ENCODE peak calls at places on chromosome 2, in seven cellular contexts. One of them, this sample, is unnamed.

GRCh38 chr2:223815186-223815883 is 22.0 kb downstream of the AP1S3 start:
- DNase-seq in psoas muscle: no peak
- DNase-seq in hepatocyte: peak; percentile 28
- DNase-seq in lower lobe of right lung: no peak
- DNase-seq in right lobe of liver: no peak
- DNase-seq in stomach: no peak
- DNase-seq in GM23248: peak; percentile 95
- DNase-seq in this sample: no peak

GRCh38 chr2:203688798-203689197 is 17.6 kb upstream of the CD28 start:
- DNase-seq in psoas muscle: peak; percentile 67
- DNase-seq in hepatocyte: peak; percentile 25
- DNase-seq in lower lobe of right lung: peak; percentile 47
- DNase-seq in right lobe of liver: no peak
- DNase-seq in stomach: no peak
- DNase-seq in GM23248: peak; percentile 92
- DNase-seq in this sample: no peak

GRCh38 chr2:88924533-88924932 is 233.1 kb downstream of the RPIA start:
- DNase-seq in psoas muscle: no peak
- DNase-seq in hepatocyte: no peak
- DNase-seq in lower lobe of right lung: no peak
- DNase-seq in right lobe of liver: no peak
- DNase-seq in stomach: no peak
- DNase-seq in GM23248: no peak
- DNase-seq in this sample: no peak

GRCh38 chr2:27150639-27151230 is 1.9 kb downstream of the TCF23 start:
- DNase-seq in psoas muscle: no peak
- DNase-seq in hepatocyte: no peak
- DNase-seq in lower lobe of right lung: no peak
- DNase-seq in right lobe of liver: no peak
- DNase-seq in stomach: no peak
- DNase-seq in GM23248: no peak
- DNase-seq in this sample: no peak

GRCh38 chr2:44834656-44835055 is 106.8 kb upstream of the SIX3 start:
- DNase-seq in psoas muscle: no peak
- DNase-seq in hepatocyte: no peak
- DNase-seq in lower lobe of right lung: no peak
- DNase-seq in right lobe of liver: no peak
- DNase-seq in stomach: no peak
- DNase-seq in GM23248: no peak
- DNase-seq in this sample: no peak

GRCh38 chr2:150520887-150521664 is 33.6 kb upstream of the RND3 start:
- DNase-seq in psoas muscle: no peak
- DNase-seq in hepatocyte: no peak
- DNase-seq in lower lobe of right lung: no peak
- DNase-seq in right lobe of liver: no peak
- DNase-seq in stomach: no peak
- DNase-seq in GM23248: peak; percentile 72
- DNase-seq in this sample: no peak

GRCh38 chr2:196286821-196287220 is 115.4 kb upstream of the STK17B start:
- DNase-seq in psoas muscle: no peak
- DNase-seq in hepatocyte: no peak
- DNase-seq in lower lobe of right lung: no peak
- DNase-seq in right lobe of liver: no peak
- DNase-seq in stomach: no peak
- DNase-seq in GM23248: no peak
- DNase-seq in this sample: no peak

GRCh38 chr2:56713161-56713676 is 529.4 kb downstream of the CCDC85A start:
- DNase-seq in psoas muscle: no peak
- DNase-seq in hepatocyte: no peak
- DNase-seq in lower lobe of right lung: no peak
- DNase-seq in right lobe of liver: no peak
- DNase-seq in stomach: no peak
- DNase-seq in GM23248: peak; percentile 79
- DNase-seq in this sample: no peak

GRCh38 chr2:65198737-65199136 is 28.9 kb upstream of the ACTR2 start:
- DNase-seq in psoas muscle: peak; percentile 56
- DNase-seq in hepatocyte: no peak
- DNase-seq in lower lobe of right lung: no peak
- DNase-seq in right lobe of liver: no peak
- DNase-seq in stomach: no peak
- DNase-seq in GM23248: peak; percentile 28
- DNase-seq in this sample: no peak

GRCh38 chr2:78676921-78677696 is 348.4 kb upstream of the REG3G start:
- DNase-seq in psoas muscle: no peak
- DNase-seq in hepatocyte: no peak
- DNase-seq in lower lobe of right lung: no peak
- DNase-seq in right lobe of liver: no peak
- DNase-seq in stomach: no peak
- DNase-seq in GM23248: no peak
- DNase-seq in this sample: no peak

GRCh38 chr2:14285812-14286211 is 346.7 kb upstream of the LRATD1 start:
- DNase-seq in psoas muscle: no peak
- DNase-seq in hepatocyte: no peak
- DNase-seq in lower lobe of right lung: no peak
- DNase-seq in right lobe of liver: no peak
- DNase-seq in stomach: no peak
- DNase-seq in GM23248: no peak
- DNase-seq in this sample: no peak

GRCh38 chr2:579351-579886 is 97.8 kb downstream of the TMEM18 start:
- DNase-seq in psoas muscle: no peak
- DNase-seq in hepatocyte: no peak
- DNase-seq in lower lobe of right lung: no peak
- DNase-seq in right lobe of liver: no peak
- DNase-seq in stomach: no peak
- DNase-seq in GM23248: no peak
- DNase-seq in this sample: no peak

GRCh38 chr2:172677363-172677762 is 58.3 kb upstream of the RAPGEF4 start:
- DNase-seq in psoas muscle: no peak
- DNase-seq in hepatocyte: no peak
- DNase-seq in lower lobe of right lung: no peak
- DNase-seq in right lobe of liver: no peak
- DNase-seq in stomach: no peak
- DNase-seq in GM23248: no peak
- DNase-seq in this sample: no peak

GRCh38 chr2:176125215-176126054 is 2.9 kb downstream of the HOXD9 start:
- DNase-seq in psoas muscle: no peak
- DNase-seq in hepatocyte: no peak
- DNase-seq in lower lobe of right lung: no peak
- DNase-seq in right lobe of liver: no peak
- DNase-seq in stomach: no peak
- DNase-seq in GM23248: no peak
- DNase-seq in this sample: no peak

GRCh38 chr2:98486374-98486981 is 41.8 kb downstream of the INPP4A start:
- DNase-seq in psoas muscle: no peak
- DNase-seq in hepatocyte: no peak
- DNase-seq in lower lobe of right lung: no peak
- DNase-seq in right lobe of liver: no peak
- DNase-seq in stomach: no peak
- DNase-seq in GM23248: peak; percentile 11
- DNase-seq in this sample: no peak

GRCh38 chr2:127683766-127684165 is 8.4 kb upstream of the LIMS2 start:
- DNase-seq in psoas muscle: no peak
- DNase-seq in hepatocyte: no peak
- DNase-seq in lower lobe of right lung: no peak
- DNase-seq in right lobe of liver: no peak
- DNase-seq in stomach: no peak
- DNase-seq in GM23248: no peak
- DNase-seq in this sample: no peak

GRCh38 chr2:113818382-113818951 is 62.0 kb upstream of the SLC35F5 start:
- DNase-seq in psoas muscle: peak; percentile 21
- DNase-seq in hepatocyte: peak; percentile 90
- DNase-seq in lower lobe of right lung: peak; percentile 53
- DNase-seq in right lobe of liver: no peak
- DNase-seq in stomach: peak; percentile 72
- DNase-seq in GM23248: peak; percentile 99
- DNase-seq in this sample: no peak

GRCh38 chr2:28613616-28614501 is 118.0 kb downstream of the PLB1 start:
- DNase-seq in psoas muscle: no peak
- DNase-seq in hepatocyte: peak; percentile 67
- DNase-seq in lower lobe of right lung: no peak
- DNase-seq in right lobe of liver: no peak
- DNase-seq in stomach: no peak
- DNase-seq in GM23248: no peak
- DNase-seq in this sample: no peak

GRCh38 chr2:144453039-144453336 is 66.9 kb downstream of the ZEB2 start:
- DNase-seq in psoas muscle: no peak
- DNase-seq in hepatocyte: no peak
- DNase-seq in lower lobe of right lung: no peak
- DNase-seq in right lobe of liver: no peak
- DNase-seq in stomach: no peak
- DNase-seq in GM23248: peak; percentile 65
- DNase-seq in this sample: no peak

GRCh38 chr2:1781291-1782080 is 37.2 kb upstream of the PXDN start:
- DNase-seq in psoas muscle: no peak
- DNase-seq in hepatocyte: no peak
- DNase-seq in lower lobe of right lung: no peak
- DNase-seq in right lobe of liver: no peak
- DNase-seq in stomach: peak; percentile 17
- DNase-seq in GM23248: no peak
- DNase-seq in this sample: no peak

GRCh38 chr2:100161940-100162620 is 19.7 kb upstream of the AFF3 start:
- DNase-seq in psoas muscle: no peak
- DNase-seq in hepatocyte: no peak
- DNase-seq in lower lobe of right lung: no peak
- DNase-seq in right lobe of liver: no peak
- DNase-seq in stomach: no peak
- DNase-seq in GM23248: no peak
- DNase-seq in this sample: no peak

GRCh38 chr2:157938556-157938955 is 62.4 kb upstream of the ACVR1 start:
- DNase-seq in psoas muscle: no peak
- DNase-seq in hepatocyte: no peak
- DNase-seq in lower lobe of right lung: no peak
- DNase-seq in right lobe of liver: no peak
- DNase-seq in stomach: no peak
- DNase-seq in GM23248: no peak
- DNase-seq in this sample: no peak

GRCh38 chr2:118845005-118845842 is 2.2 kb downstream of the EN1 start:
- DNase-seq in psoas muscle: no peak
- DNase-seq in hepatocyte: no peak
- DNase-seq in lower lobe of right lung: no peak
- DNase-seq in right lobe of liver: no peak
- DNase-seq in stomach: no peak
- DNase-seq in GM23248: peak; percentile 76
- DNase-seq in this sample: no peak

GRCh38 chr2:205705511-205706397 is 23.5 kb downstream of the NRP2 start:
- DNase-seq in psoas muscle: no peak
- DNase-seq in hepatocyte: no peak
- DNase-seq in lower lobe of right lung: no peak
- DNase-seq in right lobe of liver: no peak
- DNase-seq in stomach: no peak
- DNase-seq in GM23248: no peak
- DNase-seq in this sample: no peak

GRCh38 chr2:188333751-188334524 is 42.3 kb downstream of the GULP1 start:
- DNase-seq in psoas muscle: peak; percentile 13
- DNase-seq in hepatocyte: no peak
- DNase-seq in lower lobe of right lung: no peak
- DNase-seq in right lobe of liver: no peak
- DNase-seq in stomach: peak; percentile 26
- DNase-seq in GM23248: no peak
- DNase-seq in this sample: no peak

GRCh38 chr2:38159621-38160020 is 83.7 kb upstream of the CYP1B1 start:
- DNase-seq in psoas muscle: no peak
- DNase-seq in hepatocyte: no peak
- DNase-seq in lower lobe of right lung: no peak
- DNase-seq in right lobe of liver: no peak
- DNase-seq in stomach: no peak
- DNase-seq in GM23248: no peak
- DNase-seq in this sample: no peak

GRCh38 chr2:85579266-85579935 is 2.0 kb downstream of the VAMP8 start:
- DNase-seq in psoas muscle: no peak
- DNase-seq in hepatocyte: no peak
- DNase-seq in lower lobe of right lung: peak; percentile 65
- DNase-seq in right lobe of liver: no peak
- DNase-seq in stomach: no peak
- DNase-seq in GM23248: no peak
- DNase-seq in this sample: no peak

GRCh38 chr2:142687075-142687474 is 190.4 kb upstream of the KYNU start:
- DNase-seq in psoas muscle: no peak
- DNase-seq in hepatocyte: no peak
- DNase-seq in lower lobe of right lung: no peak
- DNase-seq in right lobe of liver: no peak
- DNase-seq in stomach: no peak
- DNase-seq in GM23248: no peak
- DNase-seq in this sample: no peak

GRCh38 chr2:133667085-133667484 is 98.8 kb upstream of the NCKAP5 start:
- DNase-seq in psoas muscle: no peak
- DNase-seq in hepatocyte: peak; percentile 11
- DNase-seq in lower lobe of right lung: no peak
- DNase-seq in right lobe of liver: no peak
- DNase-seq in stomach: no peak
- DNase-seq in GM23248: peak; percentile 87
- DNase-seq in this sample: no peak

GRCh38 chr2:30300122-30300455 is 68.8 kb downstream of the LBH start:
- DNase-seq in psoas muscle: no peak
- DNase-seq in hepatocyte: no peak
- DNase-seq in lower lobe of right lung: no peak
- DNase-seq in right lobe of liver: no peak
- DNase-seq in stomach: no peak
- DNase-seq in GM23248: no peak
- DNase-seq in this sample: no peak
- H3K27ac ChIP-seq in psoas muscle: no peak overlapping the region
- H3K27ac ChIP-seq in hepatocyte: no peak overlapping the region
- H3K27ac ChIP-seq in lower lobe of right lung: peak overlapping the region; percentile 54
- H3K27ac ChIP-seq in right lobe of liver: no peak overlapping the region
- H3K27ac ChIP-seq in stomach: peak overlapping the region; percentile 49
- H3K27ac ChIP-seq in GM23248: peak overlapping the region; percentile 95
- H3K27ac ChIP-seq in this sample: peak overlapping the region; percentile 72

GRCh38 chr2:131682122-131682944 is 154.6 kb downstream of the CCDC74A start:
- DNase-seq in psoas muscle: peak; percentile 85
- DNase-seq in hepatocyte: peak; percentile 88
- DNase-seq in lower lobe of right lung: peak; percentile 84
- DNase-seq in right lobe of liver: peak; percentile 82
- DNase-seq in stomach: peak; percentile 74
- DNase-seq in GM23248: peak; percentile 90
- DNase-seq in this sample: peak; percentile 86
- H3K27ac ChIP-seq in psoas muscle: peak overlapping the region; percentile 80
- H3K27ac ChIP-seq in hepatocyte: peak overlapping the region; percentile 85
- H3K27ac ChIP-seq in lower lobe of right lung: peak overlapping the region; percentile 79
- H3K27ac ChIP-seq in right lobe of liver: peak overlapping the region; percentile 71
- H3K27ac ChIP-seq in stomach: peak overlapping the region; percentile 72
- H3K27ac ChIP-seq in GM23248: peak overlapping the region; percentile 75
- H3K27ac ChIP-seq in this sample: peak overlapping the region; percentile 77

GRCh38 chr2:217057773-217058172 is 197.9 kb upstream of the TNP1 start:
- DNase-seq in psoas muscle: no peak
- DNase-seq in hepatocyte: no peak
- DNase-seq in lower lobe of right lung: no peak
- DNase-seq in right lobe of liver: no peak
- DNase-seq in stomach: no peak
- DNase-seq in GM23248: no peak
- DNase-seq in this sample: no peak
- H3K27ac ChIP-seq in psoas muscle: no peak overlapping the region
- H3K27ac ChIP-seq in hepatocyte: no peak overlapping the region
- H3K27ac ChIP-seq in lower lobe of right lung: no peak overlapping the region
- H3K27ac ChIP-seq in right lobe of liver: no peak overlapping the region
- H3K27ac ChIP-seq in stomach: no peak overlapping the region
- H3K27ac ChIP-seq in GM23248: no peak overlapping the region
- H3K27ac ChIP-seq in this sample: no peak overlapping the region

DNA sequence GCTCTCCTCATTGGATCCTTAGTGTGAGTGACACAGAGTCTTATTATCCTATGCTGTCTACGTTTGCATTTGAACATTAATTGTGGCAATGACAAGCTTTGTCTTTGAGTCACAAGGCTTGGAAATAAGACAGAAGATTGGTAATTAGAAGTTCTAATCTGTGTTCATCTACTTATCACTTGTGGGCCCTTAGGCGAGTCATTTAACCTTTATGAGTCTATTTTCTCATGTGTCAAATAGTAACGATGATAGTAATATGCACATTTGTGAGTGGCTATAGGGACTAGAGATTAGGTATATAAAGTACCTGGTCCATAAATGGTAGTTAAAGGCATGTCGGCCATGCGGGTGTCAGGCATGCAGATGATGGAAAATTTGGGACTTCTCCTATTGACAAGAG is 105.6 kb upstream of the NABP1 start:
- DNase-seq in psoas muscle: no peak
- DNase-seq in hepatocyte: no peak
- DNase-seq in lower lobe of right lung: no peak
- DNase-seq in right lobe of liver: no peak
- DNase-seq in stomach: no peak
- DNase-seq in GM23248: no peak
- DNase-seq in this sample: no peak
- H3K27ac ChIP-seq in psoas muscle: no peak overlapping the region
- H3K27ac ChIP-seq in hepatocyte: no peak overlapping the region
- H3K27ac ChIP-seq in lower lobe of right lung: no peak overlapping the region
- H3K27ac ChIP-seq in right lobe of liver: no peak overlapping the region
- H3K27ac ChIP-seq in stomach: no peak overlapping the region
- H3K27ac ChIP-seq in GM23248: no peak overlapping the region
- H3K27ac ChIP-seq in this sample: no peak overlapping the region

This sample was measured in upper lobe of right lung.